ENCODE peak calls at places on chromosomes 16 and 17, in seven cellular contexts. K is substantia nigra; B is OCI-LY7; G is Right ventricle myocardium superior; W is GM04503; H is activated naive CD8-positive, alpha-beta T cell treated with anti-CD3 and anti-CD28 coated beads, Interleukin-2, amount 50 U/mL, for 24 hours; V is activated CD4-positive, alpha-beta T cell treated with anti-CD3 and anti-CD28 coated beads for 24 hours. L is an unnamed sample.

GRCh38 chr17:36182176-36183000 is 6.0 kb upstream of the TBC1D3B start:
- DNase-seq in K (no peak), V (no peak), H (no peak), W (no peak), B (no peak), G (peak; percentile 53), L (no peak)

GRCh38 chr16:70594569-70594968 is 51.8 kb upstream of the IL34 start:
- DNase-seq in H (no peak), K (no peak), B (no peak), W (no peak), G (peak; percentile 44), V (no peak), L (no peak)

GRCh38 chr17:9797965-9798364 is 6.6 kb upstream of the DHRS7C start:
- DNase-seq in W (no peak), V (no peak), B (no peak), G (no peak), H (no peak), K (no peak), L (no peak)

GRCh38 chr16:85157813-85158701 is 45.8 kb upstream of the CIBAR2 start:
- DNase-seq in G (no peak), H (peak; percentile 37), W (no peak), V (no peak), B (no peak), K (no peak), L (peak; percentile 33)

GRCh38 chr17:60137731-60138130 is 12.0 kb upstream of the CA4 start:
- DNase-seq in K (no peak), G (no peak), V (no peak), B (no peak), H (no peak), W (no peak), L (no peak)

GRCh38 chr16:11112723-11113348 is 143.2 kb downstream of the SOCS1 start:
- DNase-seq in K (no peak), G (no peak), H (no peak), V (no peak), W (no peak), B (no peak), L (peak; percentile 15)

GRCh38 chr16:23410176-23410575 is 42.8 kb downstream of the COG7 start:
- DNase-seq in H (no peak), K (no peak), G (no peak), W (no peak), B (no peak), V (no peak), L (no peak)

GRCh38 chr17:60562421-60562820 is 36.4 kb upstream of the APPBP2 start:
- DNase-seq in W (no peak), B (no peak), K (no peak), V (no peak), H (no peak), G (no peak), L (no peak)

GRCh38 chr16:66809765-66810164 is 8.4 kb upstream of the TERB1 start:
- DNase-seq in H (no peak), B (no peak), K (no peak), V (no peak), G (no peak), W (no peak), L (no peak)

GRCh38 chr17:11384131-11384530 is 143.1 kb downstream of the SHISA6 start:
- DNase-seq in B (no peak), G (no peak), H (no peak), V (no peak), W (no peak), K (no peak), L (no peak)

GRCh38 chr16:19886061-19886792 is 1.6 kb upstream of the GPRC5B start:
- DNase-seq in B (peak; percentile 74), G (peak; percentile 85), H (peak; percentile 86), W (no peak), V (peak; percentile 83), K (peak; percentile 30), L (peak; percentile 85)

GRCh38 chr16:28846933-28847273 is 755 bp upstream of the TUFM start:
- DNase-seq in B (no peak), G (peak; percentile 42), W (no peak), V (no peak), H (peak; percentile 20), K (no peak), L (peak; percentile 44)

GRCh38 chr17:63826468-63827001 is 696 bp upstream of the PSMC5 start:
- DNase-seq in V (no peak), B (peak; percentile 18), K (no peak), G (no peak), W (no peak), H (no peak), L (no peak)

GRCh38 chr17:8889458-8890210 is 22.2 kb upstream of the PIK3R6 start:
- DNase-seq in H (no peak), G (no peak), W (no peak), B (no peak), V (no peak), K (no peak), L (no peak)

GRCh38 chr17:75273968-75274708 is 3.1 kb upstream of the MIF4GD start:
- DNase-seq in G (no peak), B (no peak), W (peak; percentile 42), H (no peak), K (no peak), V (no peak), L (no peak)

GRCh38 chr16:13342675-13343074 is 441.3 kb downstream of the SHISA9 start:
- DNase-seq in V (no peak), H (no peak), K (no peak), G (no peak), B (no peak), W (no peak), L (no peak)

GRCh38 chr16:3461120-3461519 is 17.6 kb downstream of the NAA60 start:
- DNase-seq in V (no peak), B (peak; percentile 51), G (no peak), W (no peak), H (peak; percentile 62), K (no peak), L (peak; percentile 43)

GRCh38 chr16:8868272-8869211 is at the start of gene CARHSP1:
- DNase-seq in V (peak; percentile 72), B (peak; percentile 94), K (peak; percentile 77), W (no peak), G (peak; percentile 91), H (peak; percentile 89), L (peak; percentile 94)

GRCh38 chr17:3845361-3845753 is 689 bp downstream of the NCBP3 start:
- DNase-seq in H (peak; percentile 61), K (no peak), W (no peak), G (no peak), V (peak; percentile 12), B (peak; percentile 49), L (peak; percentile 45)

GRCh38 chr16:2232094-2232990 is 3.9 kb upstream of the DNASE1L2 start:
- DNase-seq in H (no peak), V (no peak), W (no peak), B (no peak), G (no peak), K (no peak), L (no peak)

GRCh38 chr17:29388937-29389336 is 1.2 kb upstream of the TAOK1 start:
- DNase-seq in H (no peak), K (no peak), B (no peak), V (no peak), W (no peak), G (no peak), L (no peak)

GRCh38 chr17:59487161-59487873 is 78.1 kb upstream of the DHX40 start:
- DNase-seq in W (no peak), H (no peak), B (no peak), K (no peak), V (no peak), G (no peak), L (no peak)

GRCh38 chr16:10729649-10730048 is 14.0 kb upstream of the NUBP1 start:
- DNase-seq in K (no peak), B (no peak), H (no peak), W (peak; percentile 15), G (no peak), V (no peak), L (no peak)

GRCh38 chr17:55654015-55654414 is 68.6 kb downstream of the TMEM100 start:
- DNase-seq in B (no peak), V (no peak), K (no peak), W (no peak), G (no peak), H (no peak), L (no peak)

GRCh38 chr17:44959821-44960523 is 8.1 kb downstream of the C1QL1 start:
- DNase-seq in W (no peak), B (no peak), H (peak; percentile 22), K (no peak), G (no peak), V (no peak), L (no peak)

GRCh38 chr16:88759976-88760350 is 25.1 kb downstream of the PIEZO1 start:
- DNase-seq in W (no peak), G (no peak), B (no peak), V (no peak), H (no peak), K (no peak), L (no peak)

GRCh38 chr17:50184057-50184456 is 17.4 kb downstream of the COL1A1 start:
- DNase-seq in G (peak; percentile 36), B (no peak), V (no peak), K (no peak), W (no peak), H (no peak), L (peak; percentile 43)

GRCh38 chr17:83029571-83029970 is 49.8 kb upstream of the METRNL start:
- DNase-seq in G (no peak), B (no peak), H (no peak), K (no peak), V (no peak), W (no peak), L (no peak)

GRCh38 chr16:24010440-24011089 is 174.8 kb downstream of the PRKCB start:
- DNase-seq in K (no peak), W (peak; percentile 5), G (peak; percentile 83), B (peak; percentile 91), H (peak; percentile 80), V (peak; percentile 73), L (peak; percentile 92)

GRCh38 chr16:4263504-4264436 is 9.1 kb downstream of the TFAP4 start:
- DNase-seq in W (peak; percentile 65), B (peak; percentile 30), H (no peak), V (no peak), K (no peak), G (peak; percentile 91), L (no peak)

GRCh38 chr17:63120406-63120805 is 154.4 kb downstream of the TANC2 start:
- DNase-seq in H (no peak), V (no peak), K (no peak), G (no peak), W (no peak), B (no peak), L (no peak)

GRCh38 chr16:88533945-88534641 is 36.1 kb upstream of the ZC3H18 start:
- DNase-seq in G (peak; percentile 90), H (peak; percentile 84), K (peak; percentile 50), W (no peak), B (peak; percentile 87), V (peak; percentile 68), L (peak; percentile 74)

GRCh38 chr17:65173284-65173793 is 36.2 kb downstream of the RGS9 start:
- DNase-seq in W (no peak), K (no peak), G (peak; percentile 46), V (peak; percentile 38), B (peak; percentile 68), H (peak; percentile 60), L (peak; percentile 52)

GRCh38 chr16:578870-579405 is 9.2 kb downstream of the PIGQ start:
- DNase-seq in B (peak; percentile 77), W (no peak), V (peak; percentile 44), G (peak; percentile 87), H (peak; percentile 80), K (no peak), L (peak; percentile 85)

GRCh38 chr16:22375117-22375962 is 921 bp upstream of the CDR2 start:
- DNase-seq in G (no peak), K (no peak), H (no peak), B (peak; percentile 23), W (no peak), V (no peak), L (no peak)

GRCh38 chr16:65698943-65699342 is 577.1 kb upstream of the CDH11 start:
- DNase-seq in G (no peak), K (no peak), V (no peak), H (no peak), B (no peak), W (peak; percentile 22), L (no peak)

L was measured in NAMALWA.